ENCODE peak calls at places on chromosomes 6 and 20, in eight cellular contexts. S, Z, F, K, L, D, A and T are unnamed samples.
A peak's percentile ranks its signal among the peaks of the same experiment; 100 is the strongest.

GRCh38 chr6:37535701-37536461 is 36.2 kb upstream of the CCDC167 start:
- DNase-seq in S (no peak), Z (no peak), F (no peak), K (peak; percentile 32), L (no peak), D (no peak), A (no peak), T (no peak)

GRCh38 chr6:143529095-143529494 is 17.6 kb upstream of the FUCA2 start:
- DNase-seq in S (no peak), Z (no peak), F (no peak), K (peak; percentile 42), L (no peak), D (no peak), A (no peak), T (no peak)

GRCh38 chr20:48897298-48898044 is 24.0 kb upstream of the ARFGEF2 start:
- DNase-seq in S (no peak), Z (no peak), F (no peak), K (no peak), L (no peak), D (peak; percentile 70), A (peak; percentile 78), T (no peak)

GRCh38 chr6:90284745-90285481 is 11.7 kb downstream of the BACH2 start:
- DNase-seq in S (no peak), Z (no peak), F (no peak), K (peak; percentile 23), L (no peak), D (no peak), A (peak; percentile 72), T (no peak)

GRCh38 chr6:87826376-87826775 is 124.3 kb upstream of the AKIRIN2 start:
- DNase-seq in S (no peak), Z (no peak), F (no peak), K (no peak), L (no peak), D (no peak), A (peak; percentile 44), T (no peak)

GRCh38 chr6:39929039-39929732 is 5.1 kb downstream of the MOCS1 start:
- DNase-seq in S (no peak), Z (no peak), F (no peak), K (peak; percentile 15), L (no peak), D (no peak), A (no peak), T (no peak)

GRCh38 chr6:11263185-11263817 is 30.8 kb upstream of the NEDD9 start:
- DNase-seq in S (peak; percentile 65), Z (peak; percentile 73), F (peak; percentile 63), K (peak; percentile 95), L (no peak), D (peak; percentile 21), A (peak; percentile 87), T (peak; percentile 61)

GRCh38 chr6:5995705-5996686 is 10.7 kb downstream of the NRN1 start:
- DNase-seq in S (peak; percentile 64), Z (peak; percentile 75), F (peak; percentile 61), K (peak; percentile 91), L (no peak), D (no peak), A (no peak), T (peak; percentile 54)

GRCh38 chr6:95877480-95877879 is 138.3 kb upstream of the FUT9 start:
- DNase-seq in S (no peak), Z (no peak), F (no peak), K (no peak), L (no peak), D (no peak), A (no peak), T (no peak)
- H3K4me1 ChIP-seq in S (no peaks in the 10 kb centered on the region), Z (no peaks in the 10 kb centered on the region), F (no peaks in the 10 kb centered on the region), K (no peaks in the 10 kb centered on the region), L (no peaks in the 10 kb centered on the region), D (no peaks in the 10 kb centered on the region), A (no peaks in the 10 kb centered on the region), T (no peaks in the 10 kb centered on the region)

GRCh38 chr6:44629636-44630035 is 242.1 kb downstream of the CDC5L start:
- DNase-seq in S (no peak), Z (no peak), F (no peak), K (peak; percentile 46), L (no peak), D (no peak), A (no peak), T (no peak)
- H3K4me1 ChIP-seq in S (peaks cover 4% of the 10 kb centered on the region), Z (no peaks in the 10 kb centered on the region), F (no peaks in the 10 kb centered on the region), K (peaks cover 13% of the 10 kb centered on the region), L (peaks cover 5% of the 10 kb centered on the region), D (no peaks in the 10 kb centered on the region), A (no peaks in the 10 kb centered on the region), T (peaks cover 3% of the 10 kb centered on the region)

DNA sequence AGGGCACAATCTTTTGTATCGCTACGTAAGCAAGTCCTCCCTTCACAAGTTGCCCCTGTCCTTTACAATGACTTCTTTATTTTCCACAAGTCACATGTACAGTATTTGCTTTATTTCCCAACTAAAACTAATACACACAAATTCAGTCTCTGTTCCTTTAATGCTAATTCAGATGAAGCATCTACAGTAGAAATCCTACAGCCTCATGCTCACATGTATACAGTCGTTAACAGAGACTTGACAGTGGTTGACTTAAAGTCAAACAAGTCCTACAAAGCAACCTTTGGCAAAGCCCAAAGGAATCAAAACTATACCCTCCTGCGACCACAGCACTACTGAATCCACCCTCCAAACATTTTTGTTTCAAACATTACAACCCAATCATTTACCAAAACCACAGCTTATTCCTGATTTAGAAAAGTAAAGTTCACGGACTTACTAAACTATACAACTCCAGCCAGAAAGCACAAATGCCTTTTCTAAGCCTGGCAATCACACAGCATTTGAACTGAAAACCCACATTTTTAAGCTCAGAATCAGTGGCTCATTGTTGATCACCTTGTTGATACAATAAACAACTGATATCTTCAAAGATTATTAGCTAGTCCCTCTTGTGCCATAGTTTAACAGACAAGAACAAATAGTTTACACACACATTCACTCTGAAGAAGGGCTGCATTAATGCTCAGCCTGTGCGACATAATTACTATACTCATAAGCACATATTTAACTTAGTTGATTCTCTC is 70.8 kb upstream of the NHSL1 start:
- DNase-seq in S (no peak), Z (no peak), F (no peak), K (no peak), L (no peak), D (no peak), A (peak; percentile 46), T (no peak)
- H3K4me1 ChIP-seq in S (no peaks in the 10 kb centered on the region), Z (peaks cover 5% of the 10 kb centered on the region), F (peaks cover 9% of the 10 kb centered on the region), K (peaks cover 4% of the 10 kb centered on the region), L (peaks cover 19% of the 10 kb centered on the region), D (no peaks in the 10 kb centered on the region), A (no peaks in the 10 kb centered on the region), T (peaks cover 6% of the 10 kb centered on the region)

GRCh38 chr20:33669224-33669623 is 2.5 kb downstream of the ACTL10 start:
- DNase-seq in S (no peak), Z (no peak), F (no peak), K (no peak), L (no peak), D (no peak), A (no peak), T (no peak)
- H3K4me1 ChIP-seq in S (peaks cover 26% of the 10 kb centered on the region), Z (peaks cover 53% of the 10 kb centered on the region), F (peaks cover 47% of the 10 kb centered on the region), K (peaks cover 10% of the 10 kb centered on the region), L (peaks cover 15% of the 10 kb centered on the region), D (peaks cover 20% of the 10 kb centered on the region), A (peaks cover 17% of the 10 kb centered on the region), T (peaks cover 21% of the 10 kb centered on the region)

DNA sequence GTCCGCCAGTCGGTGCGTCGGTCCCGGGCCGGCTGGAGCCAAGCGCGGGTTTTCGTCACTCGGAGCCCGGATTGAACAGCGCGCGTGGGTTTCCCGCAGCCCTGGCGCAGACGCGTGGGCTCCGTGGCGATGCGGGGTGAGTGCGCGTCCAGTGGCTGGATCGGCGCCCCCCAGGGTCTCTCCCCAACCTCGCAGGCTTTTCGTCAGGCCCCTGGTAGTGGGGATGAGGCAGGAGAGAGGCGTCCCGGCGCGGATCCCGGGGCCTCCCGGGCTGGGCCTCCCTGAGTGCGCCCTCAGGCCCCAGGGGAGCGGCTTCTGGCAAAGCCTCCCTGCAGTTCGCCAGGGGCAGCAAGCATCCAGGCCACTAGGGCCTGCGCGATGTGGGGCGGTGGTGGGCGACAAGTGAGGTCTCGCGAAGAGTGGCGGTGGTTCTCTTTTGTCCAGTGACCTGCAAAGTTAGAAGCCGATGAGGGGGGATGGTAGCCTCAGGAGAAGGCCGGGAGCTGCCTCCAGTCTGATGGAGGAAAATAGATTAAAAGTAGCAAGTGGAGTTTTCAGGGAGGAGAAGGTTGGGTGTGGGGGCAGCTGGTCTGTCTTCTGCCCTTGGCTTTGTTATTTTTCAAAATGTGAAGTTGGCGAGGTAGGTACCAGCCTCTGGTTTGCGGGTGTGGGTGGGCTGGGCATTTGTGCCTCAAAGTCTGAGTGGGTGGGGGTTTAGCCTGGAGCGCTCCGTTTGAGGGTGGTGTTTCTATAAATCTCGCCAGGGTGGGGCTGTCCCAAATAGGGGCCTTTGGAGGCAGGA is 1.6 kb downstream of the TOX2 start:
- DNase-seq in S (no peak), Z (no peak), F (no peak), K (peak; percentile 19), L (no peak), D (no peak), A (peak; percentile 45), T (no peak)
- H3K4me1 ChIP-seq in S (no peaks in the 10 kb centered on the region), Z (peaks cover 14% of the 10 kb centered on the region), F (no peaks in the 10 kb centered on the region), K (peaks cover 5% of the 10 kb centered on the region), L (peaks cover 13% of the 10 kb centered on the region), D (peaks cover 20% of the 10 kb centered on the region), A (peaks cover 4% of the 10 kb centered on the region), T (no peaks in the 10 kb centered on the region)

GRCh38 chr20:53597085-53597482 is 3.4 kb upstream of the ZNF217 start:
- DNase-seq in S (peak; percentile 27), Z (no peak), F (no peak), K (no peak), L (no peak), D (no peak), A (no peak), T (no peak)

GRCh38 chr20:53599378-53599777 is 5.7 kb upstream of the ZNF217 start:
- DNase-seq in S (peak; percentile 18), Z (no peak), F (peak; percentile 2), K (no peak), L (no peak), D (no peak), A (no peak), T (no peak)

GRCh38 chr20:53599039-53599362 is 5.4 kb upstream of the ZNF217 start:
- DNase-seq in S (no peak), Z (no peak), F (peak; percentile 7), K (no peak), L (no peak), D (no peak), A (no peak), T (no peak)

GRCh38 chr20:53597521-53598120 is 4.0 kb upstream of the ZNF217 start:
- DNase-seq in S (peak; percentile 40), Z (no peak), F (no peak), K (no peak), L (no peak), D (no peak), A (no peak), T (no peak)

GRCh38 chr20:53598140-53599038 is 4.8 kb upstream of the ZNF217 start:
- DNase-seq in S (peak; percentile 20), Z (no peak), F (peak; percentile 10), K (no peak), L (no peak), D (no peak), A (no peak), T (no peak)
- H3K4me1 ChIP-seq in S (no peaks in the 10 kb centered on the region), Z (peaks cover 14% of the 10 kb centered on the region), F (peaks cover 8% of the 10 kb centered on the region), K (peaks cover 13% of the 10 kb centered on the region), L (peaks cover 23% of the 10 kb centered on the region), D (peaks cover 28% of the 10 kb centered on the region), A (peaks cover 2% of the 10 kb centered on the region), T (no peaks in the 10 kb centered on the region)

GRCh38 chr6:52285174-52286068 is 879 bp upstream of the MCM3 start:
- DNase-seq in S (no peak), Z (no peak), F (no peak), K (no peak), L (no peak), D (no peak), A (peak; percentile 43), T (no peak)
- H3K4me1 ChIP-seq in S (peaks cover 5% of the 10 kb centered on the region), Z (peaks cover 12% of the 10 kb centered on the region), F (peaks cover 8% of the 10 kb centered on the region), K (no peaks in the 10 kb centered on the region), L (peaks cover 3% of the 10 kb centered on the region), D (peaks cover 17% of the 10 kb centered on the region), A (peaks cover 3% of the 10 kb centered on the region), T (peaks cover 5% of the 10 kb centered on the region)